ENCODE peak calls at places on chromosome 9, in six cellular contexts. I, Y, J, T, S and N are unnamed samples.

GRCh38 chr9:83199240-83199639 is 136.3 kb upstream of the RASEF start:
- DNase-seq in T (no peak), J (peak), I (peak), Y (peak), S (peak), N (peak)

GRCh38 chr9:7439355-7439978 is 360.1 kb downstream of the DMAC1 start:
- DNase-seq in I (no peak), S (no peak), J (peak), Y (no peak), T (no peak), N (no peak)

GRCh38 chr9:109447329-109448076 is 50.6 kb downstream of the PTPN3 start:
- DNase-seq in I (no peak), S (no peak), T (no peak), Y (no peak), J (no peak), N (no peak)

GRCh38 chr9:89844535-89844934 is 239.7 kb downstream of the GADD45G start:
- DNase-seq in S (no peak), J (no peak), T (no peak), I (no peak), Y (no peak), N (peak)

GRCh38 chr9:20178197-20178596 is 389.4 kb upstream of the SLC24A2 start:
- DNase-seq in S (no peak), T (no peak), J (no peak), I (no peak), Y (no peak), N (no peak)

GRCh38 chr9:37221489-37222106 is 101.2 kb downstream of the ZCCHC7 start:
- DNase-seq in T (no peak), I (no peak), J (no peak), S (no peak), Y (no peak), N (no peak)

GRCh38 chr9:3018691-3019230 is 174.9 kb upstream of the PUM3 start:
- DNase-seq in S (no peak), Y (no peak), I (no peak), J (no peak), T (no peak), N (no peak)

GRCh38 chr9:134213508-134214394 is 49.4 kb upstream of the RNU6ATAC start:
- DNase-seq in S (no peak), T (peak), I (no peak), J (no peak), Y (no peak), N (no peak)

GRCh38 chr9:111030492-111030891 is 7.8 kb downstream of the LPAR1 start:
- DNase-seq in T (no peak), S (no peak), Y (no peak), J (no peak), I (no peak), N (no peak)

GRCh38 chr9:27386759-27387158 is 89.8 kb upstream of the EQTN start:
- DNase-seq in S (no peak), J (no peak), T (no peak), Y (no peak), I (peak), N (no peak)

GRCh38 chr9:7118653-7119052 is 360.9 kb downstream of the KDM4C start:
- DNase-seq in Y (no peak), T (no peak), I (no peak), J (no peak), S (no peak), N (no peak)

GRCh38 chr9:106752581-106752980 is 110.4 kb upstream of the ZNF462 start:
- DNase-seq in S (no peak), I (no peak), T (no peak), Y (peak), J (peak), N (no peak)

GRCh38 chr9:128104171-128104618 is 23.3 kb downstream of the PTGES2 start:
- DNase-seq in J (no peak), Y (peak), T (no peak), I (peak), S (no peak), N (peak)

GRCh38 chr9:120839146-120839545 is 3.6 kb downstream of the PSMD5 start:
- DNase-seq in J (peak), I (no peak), T (no peak), Y (no peak), S (no peak), N (no peak)

GRCh38 chr9:18748106-18748719 is 274.3 kb downstream of the ADAMTSL1 start:
- DNase-seq in S (peak), J (peak), Y (no peak), T (no peak), I (no peak), N (peak)

GRCh38 chr9:135770203-135770535 is 68.2 kb downstream of the KCNT1 start:
- DNase-seq in J (no peak), I (no peak), S (no peak), Y (no peak), T (no peak), N (no peak)

GRCh38 chr9:125965421-125965820 is 218.2 kb downstream of the PBX3 start:
- DNase-seq in S (no peak), Y (no peak), T (no peak), J (peak), I (no peak), N (no peak)

GRCh38 chr9:87878930-87879603 is 3.6 kb upstream of the SPATA31E1 start:
- DNase-seq in S (peak), T (no peak), Y (no peak), I (no peak), J (peak), N (no peak)

GRCh38 chr9:20854444-20854843 is 170.4 kb downstream of the FOCAD start:
- DNase-seq in Y (no peak), I (no peak), T (no peak), J (peak), S (peak), N (no peak)

GRCh38 chr9:89374176-89374575 is 55.9 kb downstream of the SECISBP2 start:
- DNase-seq in S (peak), T (no peak), J (no peak), I (no peak), Y (no peak), N (no peak)

GRCh38 chr9:88535932-88536324 is 950 bp downstream of the NXNL2 start:
- DNase-seq in S (peak), I (no peak), Y (peak), T (no peak), J (no peak), N (peak)

GRCh38 chr9:99964336-99964735 is 57.9 kb downstream of the STX17 start:
- DNase-seq in J (no peak), S (peak), T (no peak), I (no peak), Y (no peak), N (no peak)

GRCh38 chr9:115746496-115746895 is 407.1 kb upstream of the PAPPA start:
- DNase-seq in Y (no peak), S (peak), J (peak), I (no peak), T (no peak), N (no peak)

GRCh38 chr9:127520941-127521918 is 69.9 kb downstream of the LRSAM1 start:
- DNase-seq in T (no peak), Y (peak), J (peak), I (no peak), S (peak), N (no peak)

GRCh38 chr9:105880517-105880916 is 186.2 kb downstream of the TMEM38B start:
- DNase-seq in J (no peak), T (no peak), Y (no peak), I (no peak), S (no peak), N (no peak)

GRCh38 chr9:129323376-129323998 is 145.4 kb upstream of the IER5L start:
- DNase-seq in T (no peak), J (no peak), S (no peak), I (no peak), Y (peak), N (no peak)

GRCh38 chr9:122797316-122798033 is 2.4 kb upstream of the OR1K1 start:
- DNase-seq in T (no peak), I (no peak), S (no peak), J (no peak), Y (no peak), N (no peak)

GRCh38 chr9:34546102-34546833 is 23.5 kb upstream of the ENHO start:
- DNase-seq in J (no peak), S (no peak), T (no peak), Y (no peak), I (no peak), N (no peak)

DNA sequence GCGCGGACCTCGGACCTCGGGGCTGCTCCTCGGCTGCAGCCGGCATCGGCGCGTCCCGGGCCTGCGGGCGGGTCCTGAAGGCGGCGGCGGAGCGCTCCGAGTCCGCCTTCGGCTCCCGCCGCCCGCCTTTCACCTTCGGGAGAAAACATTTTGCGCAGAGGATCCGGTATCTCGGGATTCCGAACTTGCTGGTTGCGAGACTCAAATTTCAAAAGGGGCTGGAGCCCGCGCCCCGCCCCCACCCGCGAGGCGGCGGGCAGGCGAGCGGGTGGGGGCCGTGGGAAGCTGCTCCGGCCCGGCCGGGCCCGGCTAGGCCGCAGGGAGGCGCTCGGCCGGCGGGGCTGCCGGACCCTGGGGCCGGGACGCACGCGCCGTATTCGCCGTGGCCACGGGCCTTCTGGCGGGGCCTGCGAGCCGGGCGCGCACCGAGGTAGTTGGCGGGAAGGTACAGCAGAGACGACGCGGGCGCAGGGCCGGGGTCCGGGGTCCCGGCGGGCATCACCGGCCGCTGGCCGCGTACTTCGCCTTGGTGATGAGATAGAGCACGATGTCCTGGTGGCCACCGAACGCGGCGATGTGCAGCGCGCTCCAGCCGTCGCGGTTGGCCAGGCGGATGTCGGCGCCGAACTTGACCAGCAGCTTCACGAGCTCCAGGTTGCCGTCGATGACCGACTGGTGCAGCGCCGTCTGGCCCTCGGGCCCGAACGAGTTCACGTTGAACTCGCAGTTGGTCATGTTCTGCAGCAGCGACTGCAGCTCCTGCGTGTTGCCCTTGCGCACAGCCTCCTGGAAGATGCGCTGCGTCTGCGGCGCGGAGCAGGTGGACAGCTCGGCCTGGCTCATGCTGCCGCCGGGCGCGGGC is 754 bp downstream of the NRARP start:
- DNase-seq in I (peak), S (no peak), J (peak), Y (peak), T (peak), N (peak)
- TF ChIP-seq CTCF in I (no peak), S (no peak), J (no peak), Y (no peak), T (peak), N (peak)

GRCh38 chr9:15231788-15232635 is 75.0 kb downstream of the TTC39B start:
- DNase-seq in S (peak), Y (peak), T (no peak), J (peak), I (no peak), N (no peak)
- TF ChIP-seq CTCF in S (peak), Y (peak), T (peak), J (peak), I (peak), N (peak)

DNA sequence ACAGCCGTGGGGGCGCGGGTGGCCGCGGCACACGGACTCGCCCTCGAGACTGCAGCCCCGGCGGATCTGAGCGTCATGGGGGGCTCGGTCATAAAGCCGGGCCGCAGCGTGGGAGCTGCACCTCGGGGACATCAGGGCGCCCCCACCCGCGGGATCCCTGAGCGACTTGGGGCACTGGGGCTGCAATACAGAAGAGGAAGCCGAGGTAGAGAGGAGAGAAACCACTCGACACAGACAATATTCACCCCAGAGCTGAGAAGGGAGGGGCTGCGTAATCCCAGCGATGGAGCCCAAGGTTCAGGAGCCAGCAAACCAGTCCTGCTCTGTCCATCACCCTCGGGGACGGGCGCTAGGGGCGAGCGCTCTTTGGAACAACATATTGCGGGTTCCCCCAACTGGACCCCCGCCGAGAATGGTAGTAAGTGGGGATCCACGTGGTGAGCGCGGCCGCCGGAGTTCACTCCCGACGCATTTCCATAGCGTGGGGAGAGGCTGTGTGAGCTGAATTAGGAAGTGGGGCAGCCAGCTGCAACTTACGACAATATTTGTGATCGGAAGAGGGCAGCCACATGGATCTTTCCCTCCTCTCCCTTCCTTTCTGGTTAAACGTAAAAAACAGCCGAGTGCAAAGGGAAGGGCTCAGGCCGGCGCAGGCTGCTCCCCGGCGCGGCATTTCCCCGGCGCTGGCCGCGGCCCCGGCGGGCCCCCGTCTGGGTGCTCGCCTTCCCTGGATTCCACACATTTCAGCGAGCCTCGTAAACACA is 9.9 kb downstream of the PTCH1 start:
- DNase-seq in I (peak), S (peak), Y (peak), T (peak), J (peak), N (peak)
- TF ChIP-seq CTCF in I (no peak), S (no peak), Y (no peak), T (no peak), J (no peak), N (no peak)

DNA sequence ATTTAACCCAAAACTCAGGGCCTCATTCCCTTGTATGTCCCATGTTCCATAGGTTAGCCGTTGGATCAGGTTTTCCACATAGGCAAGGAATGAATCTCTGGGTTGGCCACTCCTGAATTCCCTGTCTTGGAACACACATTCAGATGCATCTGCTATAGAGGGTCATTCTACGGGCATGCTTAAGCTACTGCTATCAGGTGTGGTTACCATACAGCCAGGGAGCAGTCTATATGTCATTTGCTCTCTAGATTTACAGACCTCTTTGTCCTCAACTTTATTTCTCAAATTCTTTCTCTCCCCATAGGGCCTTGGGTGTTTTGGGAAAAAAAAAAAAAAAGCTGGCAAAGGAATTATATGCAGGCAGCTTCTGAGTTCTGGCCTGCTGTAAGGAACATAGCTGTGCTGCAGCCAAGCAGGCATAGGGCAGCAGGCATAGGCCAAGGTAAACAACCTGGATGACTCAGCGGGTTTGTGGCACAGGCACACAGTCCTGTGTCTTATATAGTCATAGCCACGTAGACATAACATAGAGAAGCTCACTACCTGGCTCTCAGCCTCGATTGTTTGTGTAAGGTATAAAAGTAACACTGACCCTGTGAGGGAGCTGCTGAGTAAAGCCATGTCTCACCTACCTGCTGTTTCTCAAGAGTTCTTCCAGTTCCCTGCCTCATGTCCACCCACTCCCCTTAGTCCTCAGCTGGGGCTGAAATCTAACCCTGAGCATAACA is 141.5 kb downstream of the OSTF1 start:
- DNase-seq in I (peak), J (no peak), T (no peak), S (no peak), Y (peak), N (peak)
- TF ChIP-seq CTCF in I (no peak), J (no peak), T (no peak), S (no peak), Y (no peak), N (no peak)

DNA sequence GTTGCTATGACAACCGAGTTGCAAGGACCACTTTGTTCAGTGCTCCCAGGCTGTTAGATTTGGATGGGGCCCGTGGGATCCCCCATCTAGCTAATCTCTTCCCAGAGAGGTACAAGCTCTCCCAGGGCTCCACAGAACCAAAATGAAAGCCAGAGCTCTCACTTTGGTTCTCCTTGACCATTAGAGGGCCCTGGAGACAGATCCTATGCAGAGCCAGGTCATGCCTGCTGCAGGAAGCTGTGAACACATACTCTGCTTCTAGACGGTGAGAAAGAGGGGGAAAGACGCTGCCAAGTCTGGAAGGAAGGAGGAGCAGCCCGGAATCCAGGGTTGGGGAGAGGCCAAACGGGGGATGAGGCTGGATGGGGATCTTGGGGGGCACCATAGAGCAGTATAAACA is 224.5 kb downstream of the GABBR2 start:
- DNase-seq in T (no peak), Y (no peak), I (no peak), S (peak), J (no peak), N (peak)
- TF ChIP-seq CTCF in T (no peak), Y (no peak), I (no peak), S (peak), J (no peak), N (peak)

DNA sequence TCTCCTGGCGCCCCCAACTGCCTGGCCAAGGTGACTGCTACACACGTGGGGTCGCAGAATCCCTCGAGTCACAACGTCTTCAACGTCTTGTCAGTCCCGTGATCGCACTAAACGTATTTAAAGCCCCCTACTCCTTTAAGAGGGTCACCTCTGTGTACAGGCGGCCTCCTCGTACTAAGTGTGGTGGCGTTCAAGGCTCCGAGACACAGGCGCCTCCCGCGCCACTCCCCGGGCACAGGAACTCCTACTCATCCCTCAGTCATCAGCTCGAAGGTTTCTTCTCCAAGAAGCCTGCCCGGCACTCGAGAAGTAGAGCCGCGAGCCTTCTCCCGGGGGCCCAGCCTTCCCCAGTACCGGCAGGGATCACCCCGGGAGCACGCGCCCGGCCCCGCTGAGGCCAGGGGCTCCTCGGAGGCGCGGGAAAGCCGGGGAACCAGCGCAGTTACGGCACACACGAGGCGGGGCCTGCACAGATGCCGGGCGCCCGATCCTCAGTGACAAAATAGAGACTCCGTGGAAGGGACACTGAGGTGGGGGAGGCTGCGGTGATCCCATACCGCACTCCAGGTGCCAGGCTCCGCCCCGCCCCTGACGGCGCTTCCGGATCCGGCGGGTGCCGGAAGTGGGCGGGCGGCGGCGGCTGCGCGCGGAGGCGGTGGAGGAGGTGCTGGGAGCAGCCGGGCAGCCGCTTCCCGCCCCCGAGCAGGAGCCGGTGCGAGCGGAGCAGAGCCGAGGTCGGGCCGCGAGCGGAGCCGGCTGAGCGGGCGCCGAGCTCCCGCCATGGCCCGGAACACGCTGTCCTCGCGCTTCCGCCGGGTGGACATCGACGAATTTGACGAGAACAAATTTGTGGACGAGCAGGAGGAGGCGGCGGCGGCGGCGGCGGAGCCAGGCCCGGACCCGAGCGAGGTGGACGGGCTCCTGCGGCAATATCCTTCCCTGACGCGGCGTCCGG is 6.9 kb downstream of the ARPC5L start:
- DNase-seq in J (peak), T (peak), I (peak), S (peak), Y (peak), N (peak)
- TF ChIP-seq CTCF in J (no peak), T (no peak), I (no peak), S (peak), Y (no peak), N (no peak)

GRCh38 chr9:131309526-131310276 is 20.2 kb downstream of the PLPP7 start:
- DNase-seq in Y (no peak), I (no peak), J (no peak), S (no peak), T (no peak), N (no peak)

GRCh38 chr9:131308906-131309305 is 19.4 kb downstream of the PLPP7 start:
- DNase-seq in I (no peak), T (no peak), Y (no peak), J (no peak), S (no peak), N (no peak)

GRCh38 chr9:131312822-131313770 is 23.6 kb downstream of the PLPP7 start:
- DNase-seq in Y (no peak), I (no peak), J (no peak), S (no peak), T (no peak), N (no peak)

GRCh38 chr9:131312246-131312645 is 22.7 kb downstream of the PLPP7 start:
- DNase-seq in T (no peak), Y (no peak), J (no peak), S (no peak), I (no peak), N (no peak)

GRCh38 chr9:131310833-131311554 is 21.5 kb downstream of the PLPP7 start:
- DNase-seq in Y (peak), T (peak), S (no peak), J (no peak), I (no peak), N (peak)
- TF ChIP-seq CTCF in Y (no peak), T (no peak), S (no peak), J (no peak), I (no peak), N (no peak)